ENCODE peak calls at places on chromosomes 11 and 22, in six cellular contexts. A is tibial nerve, J is progenitor cell of endocrine pancreas, Q is adrenal gland, C is coronary artery, O is IMR-90. X is an unnamed sample.
A peak's percentile ranks its signal among the peaks of the same experiment; 100 is the strongest.

GRCh38 chr11:102306817-102307814 is 10.2 kb upstream of the BIRC3 start:
- DNase-seq in A (no peak), J (no peak), Q (no peak), C (no peak), O (no peak), X (no peak)

GRCh38 chr11:9095421-9095820 is 4.0 kb upstream of the SCUBE2 start:
- DNase-seq in O (no peak), A (no peak), J (no peak), Q (no peak), C (no peak), X (no peak)

GRCh38 chr11:124922831-124923230 is 3.8 kb downstream of the HEPN1 start:
- DNase-seq in O (no peak), J (no peak), C (no peak), A (no peak), Q (no peak), X (no peak)

GRCh38 chr11:105741488-105742020 is 131.7 kb downstream of the GRIA4 start:
- DNase-seq in Q (no peak), A (no peak), C (no peak), J (no peak), O (no peak), X (no peak)

GRCh38 chr11:119739975-119740374 is 11.0 kb upstream of the NECTIN1 start:
- DNase-seq in C (no peak), J (no peak), A (no peak), O (no peak), Q (no peak), X (no peak)

GRCh38 chr11:128424271-128424709 is 163.1 kb downstream of the ETS1 start:
- DNase-seq in C (peak; percentile 84), O (no peak), J (no peak), Q (peak; percentile 45), A (peak; percentile 21), X (no peak)

GRCh38 chr11:3849297-3849874 is 6.1 kb upstream of the STIM1 start:
- DNase-seq in A (peak; percentile 78), O (peak; percentile 41), C (no peak), J (no peak), Q (no peak), X (no peak)

GRCh38 chr11:67564230-67564629 is 19.4 kb upstream of the GSTP1 start:
- DNase-seq in O (no peak), A (no peak), C (no peak), Q (no peak), J (no peak), X (no peak)

GRCh38 chr11:133955945-133956421 is 785 bp downstream of the IGSF9B start:
- DNase-seq in C (no peak), A (no peak), O (no peak), J (no peak), Q (no peak), X (no peak)

GRCh38 chr11:75592699-75593098 is 30.6 kb downstream of the SERPINH1 start:
- DNase-seq in A (no peak), Q (no peak), O (no peak), J (no peak), C (no peak), X (no peak)

GRCh38 chr22:21947040-21948014 is 5.3 kb downstream of the PPM1F start:
- DNase-seq in C (no peak), A (no peak), O (peak; percentile 71), Q (no peak), J (no peak), X (no peak)

GRCh38 chr11:16193897-16194381 is 162.4 kb downstream of the SOX6 start:
- DNase-seq in O (peak; percentile 11), A (no peak), J (no peak), Q (no peak), C (no peak), X (no peak)

GRCh38 chr11:1760351-1761109 is 3.2 kb downstream of the CTSD start:
- DNase-seq in Q (peak; percentile 99), C (peak; percentile 92), O (peak; percentile 52), A (peak; percentile 67), J (no peak), X (peak; percentile 74)

GRCh38 chr11:17786824-17787525 is 52.4 kb downstream of the KCNC1 start:
- DNase-seq in J (no peak), A (no peak), Q (no peak), C (no peak), O (peak; percentile 96), X (no peak)

GRCh38 chr11:13054278-13054677 is 45.2 kb downstream of the RASSF10 start:
- DNase-seq in J (no peak), C (no peak), Q (peak; percentile 57), O (no peak), A (no peak), X (no peak)

DNA sequence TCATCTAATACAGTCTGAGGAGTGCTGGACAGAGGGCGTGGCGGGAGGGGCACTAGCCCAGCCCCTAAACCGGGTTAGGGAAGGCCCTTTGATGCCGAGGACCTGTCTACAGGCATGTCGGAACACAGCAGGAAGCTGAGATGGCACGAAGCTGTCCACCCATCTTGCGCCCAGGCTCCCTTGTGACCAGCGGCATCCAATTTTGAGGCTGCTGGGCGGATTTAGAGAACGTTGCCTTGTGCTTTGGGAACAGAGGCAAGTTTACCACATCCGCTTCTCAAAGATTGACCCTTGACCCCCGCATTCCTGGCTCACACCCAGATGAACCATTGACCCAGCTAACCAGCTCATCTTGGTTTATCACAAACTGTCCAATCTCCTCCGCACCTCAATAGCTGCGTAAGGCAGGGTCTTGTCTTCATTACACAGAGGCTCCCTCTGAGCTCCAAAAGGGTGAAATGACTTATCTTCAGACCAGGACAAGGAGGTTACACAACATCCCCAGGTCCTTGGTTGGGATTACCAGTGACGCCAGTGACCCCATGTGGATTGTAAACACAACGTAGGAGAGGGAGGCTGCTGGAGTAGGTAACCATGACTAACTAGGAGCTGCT is 4.5 kb downstream of the FAM83F start:
- DNase-seq in A (peak; percentile 43), C (peak; percentile 41), J (no peak), O (peak; percentile 84), Q (no peak), X (no peak)
- TF ChIP-seq CTCF in A (no peak), C (no peak), J (no peak), O (peak; percentile 29), Q (no peak), X (no peak)

DNA sequence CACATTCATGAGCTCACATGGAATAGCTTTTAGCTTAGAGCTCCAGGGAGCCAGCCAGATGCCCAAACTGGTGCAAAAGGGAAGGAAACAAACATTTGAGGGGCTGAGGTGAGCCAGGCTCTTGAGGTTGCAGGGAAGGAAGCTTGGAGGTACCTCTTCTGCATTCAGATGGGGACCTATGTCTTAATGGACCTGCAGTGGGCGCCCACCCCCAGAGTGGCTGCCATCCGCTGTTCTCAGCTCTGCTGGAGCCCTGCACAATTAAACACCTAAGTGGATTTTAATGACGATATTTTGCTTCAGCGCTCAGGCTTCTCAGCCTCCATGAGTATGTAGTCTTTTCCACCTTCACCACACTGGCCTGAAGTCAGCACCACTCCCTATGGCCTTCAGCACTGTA is 100.8 kb downstream of the LDLRAD3 start:
- DNase-seq in J (no peak), A (no peak), Q (no peak), O (no peak), C (no peak), X (no peak)
- TF ChIP-seq CTCF in J (no peak), A (no peak), Q (no peak), O (no peak), C (no peak), X (no peak)

GRCh38 chr11:10294289-10294953 is 402 bp upstream of the SBF2 start:
- DNase-seq in J (no peak), Q (peak; percentile 54), O (peak; percentile 87), A (peak; percentile 52), C (no peak), X (no peak)

GRCh38 chr11:10302294-10302743 is 2.6 kb upstream of the ADM start:
- DNase-seq in Q (no peak), A (no peak), J (no peak), C (no peak), O (no peak), X (no peak)

GRCh38 chr11:10301656-10302293 is 3.1 kb upstream of the ADM start:
- DNase-seq in C (no peak), A (no peak), J (no peak), O (peak; percentile 94), Q (no peak), X (no peak)

GRCh38 chr11:10295056-10295901 is 1.3 kb upstream of the SBF2 start:
- DNase-seq in C (no peak), J (no peak), Q (no peak), A (no peak), O (no peak), X (no peak)

GRCh38 chr11:10298342-10298741 is 4.3 kb upstream of the SBF2 start:
- DNase-seq in J (no peak), O (peak; percentile 98), C (no peak), A (no peak), Q (no peak), X (no peak)
- TF ChIP-seq CTCF in J (no peak), O (peak; percentile 48), C (no peak), A (no peak), Q (no peak), X (no peak)

GRCh38 chr11:129828301-129828836 is 12.7 kb downstream of the TMEM45B start:
- DNase-seq in O (no peak), Q (no peak), A (no peak), C (no peak), J (no peak), X (no peak)
- TF ChIP-seq CTCF in O (no peak), Q (no peak), A (no peak), C (no peak), J (no peak), X (no peak)

GRCh38 chr22:17633998-17634323 is 4.6 kb upstream of the BCL2L13 start:
- DNase-seq in J (no peak), A (no peak), Q (no peak), O (no peak), C (no peak), X (no peak)

GRCh38 chr22:17634696-17635095 is 3.9 kb upstream of the BCL2L13 start:
- DNase-seq in Q (no peak), O (no peak), J (no peak), A (no peak), C (no peak), X (no peak)

GRCh38 chr22:17638432-17639237 is at the start of gene BCL2L13:
- DNase-seq in O (peak; percentile 90), C (peak; percentile 94), Q (peak; percentile 95), J (peak; percentile 77), A (peak; percentile 87), X (peak; percentile 80)

GRCh38 chr22:17637490-17638181 is 921 bp upstream of the BCL2L13 start:
- DNase-seq in O (no peak), J (no peak), C (no peak), Q (no peak), A (no peak), X (no peak)

GRCh38 chr22:17638182-17638431 is 450 bp upstream of the BCL2L13 start:
- DNase-seq in O (no peak), J (no peak), Q (no peak), C (no peak), A (peak; percentile 47), X (no peak)
- TF ChIP-seq CTCF in O (peak; percentile 19), J (peak; percentile 33), Q (no peak), C (no peak), A (no peak), X (no peak)

X was measured in omental fat pad.